ENCODE peak calls at places on chromosomes 2 and 18, in five cellular contexts. One of them, this sample, is unnamed.

GRCh38 chr2:20728114-20728758 is 61.3 kb downstream of the GDF7 start:
- DNase-seq in CD8-positive, alpha-beta T cell: no peak
- DNase-seq in ovary: peak; percentile 15
- DNase-seq in dorsolateral prefrontal cortex: no peak
- DNase-seq in right atrium auricular region: no peak
- DNase-seq in this sample: no peak

GRCh38 chr2:95345066-95345414 is 47.9 kb downstream of the KCNIP3 start:
- DNase-seq in right atrium auricular region: no peak
- DNase-seq in ovary: no peak
- DNase-seq in CD8-positive, alpha-beta T cell: no peak
- DNase-seq in dorsolateral prefrontal cortex: peak; percentile 32
- DNase-seq in this sample: no peak

GRCh38 chr2:222931659-222932058 is 70.8 kb downstream of the ACSL3 start:
- DNase-seq in dorsolateral prefrontal cortex: no peak
- DNase-seq in right atrium auricular region: no peak
- DNase-seq in ovary: no peak
- DNase-seq in CD8-positive, alpha-beta T cell: no peak
- DNase-seq in this sample: no peak

GRCh38 chr2:158024288-158024898 is 77.3 kb upstream of the UPP2 start:
- DNase-seq in CD8-positive, alpha-beta T cell: peak; percentile 66
- DNase-seq in ovary: no peak
- DNase-seq in right atrium auricular region: no peak
- DNase-seq in dorsolateral prefrontal cortex: peak; percentile 52
- DNase-seq in this sample: no peak

GRCh38 chr2:21256006-21256405 is 132.2 kb downstream of the TDRD15 start:
- DNase-seq in dorsolateral prefrontal cortex: peak; percentile 78
- DNase-seq in CD8-positive, alpha-beta T cell: no peak
- DNase-seq in ovary: no peak
- DNase-seq in right atrium auricular region: peak; percentile 73
- DNase-seq in this sample: no peak

GRCh38 chr2:71060871-71061270 is 7.6 kb upstream of the NAGK start:
- DNase-seq in CD8-positive, alpha-beta T cell: no peak
- DNase-seq in dorsolateral prefrontal cortex: peak; percentile 72
- DNase-seq in right atrium auricular region: no peak
- DNase-seq in ovary: no peak
- DNase-seq in this sample: no peak

GRCh38 chr2:231111987-231112386 is 12.9 kb downstream of the HTR2B start:
- DNase-seq in CD8-positive, alpha-beta T cell: no peak
- DNase-seq in dorsolateral prefrontal cortex: no peak
- DNase-seq in right atrium auricular region: no peak
- DNase-seq in ovary: no peak
- DNase-seq in this sample: no peak

GRCh38 chr2:188381614-188382013 is 89.9 kb downstream of the GULP1 start:
- DNase-seq in right atrium auricular region: no peak
- DNase-seq in ovary: no peak
- DNase-seq in dorsolateral prefrontal cortex: no peak
- DNase-seq in CD8-positive, alpha-beta T cell: no peak
- DNase-seq in this sample: no peak

GRCh38 chr2:72128059-72128842 is 19.4 kb downstream of the CYP26B1 start:
- DNase-seq in dorsolateral prefrontal cortex: no peak
- DNase-seq in CD8-positive, alpha-beta T cell: peak; percentile 32
- DNase-seq in ovary: no peak
- DNase-seq in right atrium auricular region: no peak
- DNase-seq in this sample: peak; percentile 43

GRCh38 chr2:129619471-129619870 is 360.0 kb upstream of the RAB6C start:
- DNase-seq in ovary: no peak
- DNase-seq in right atrium auricular region: no peak
- DNase-seq in CD8-positive, alpha-beta T cell: no peak
- DNase-seq in dorsolateral prefrontal cortex: no peak
- DNase-seq in this sample: no peak

GRCh38 chr2:41782306-41783158 is 265.3 kb upstream of the PKDCC start:
- DNase-seq in right atrium auricular region: no peak
- DNase-seq in CD8-positive, alpha-beta T cell: peak; percentile 50
- DNase-seq in ovary: no peak
- DNase-seq in dorsolateral prefrontal cortex: no peak
- DNase-seq in this sample: no peak

GRCh38 chr2:215537621-215538020 is 101.8 kb upstream of the FN1 start:
- DNase-seq in right atrium auricular region: no peak
- DNase-seq in ovary: no peak
- DNase-seq in CD8-positive, alpha-beta T cell: no peak
- DNase-seq in dorsolateral prefrontal cortex: no peak
- DNase-seq in this sample: no peak

GRCh38 chr2:55899881-55900280 is 23.7 kb downstream of the EFEMP1 start:
- DNase-seq in right atrium auricular region: no peak
- DNase-seq in CD8-positive, alpha-beta T cell: no peak
- DNase-seq in dorsolateral prefrontal cortex: no peak
- DNase-seq in ovary: no peak
- DNase-seq in this sample: no peak

GRCh38 chr2:180690611-180691010 is 289.8 kb upstream of the UBE2E3 start:
- DNase-seq in CD8-positive, alpha-beta T cell: no peak
- DNase-seq in ovary: no peak
- DNase-seq in dorsolateral prefrontal cortex: no peak
- DNase-seq in right atrium auricular region: no peak
- DNase-seq in this sample: no peak

GRCh38 chr18:62347091-62347506 is 22.0 kb downstream of the TNFRSF11A start:
- DNase-seq in dorsolateral prefrontal cortex: no peak
- DNase-seq in right atrium auricular region: no peak
- DNase-seq in ovary: no peak
- DNase-seq in CD8-positive, alpha-beta T cell: no peak
- DNase-seq in this sample: no peak

GRCh38 chr2:21676676-21677075 is 552.9 kb downstream of the TDRD15 start:
- DNase-seq in dorsolateral prefrontal cortex: no peak
- DNase-seq in CD8-positive, alpha-beta T cell: no peak
- DNase-seq in right atrium auricular region: no peak
- DNase-seq in ovary: no peak
- DNase-seq in this sample: no peak

GRCh38 chr2:8437228-8437948 is 244.5 kb upstream of the ID2 start:
- DNase-seq in ovary: no peak
- DNase-seq in CD8-positive, alpha-beta T cell: no peak
- DNase-seq in right atrium auricular region: peak; percentile 48
- DNase-seq in dorsolateral prefrontal cortex: no peak
- DNase-seq in this sample: no peak

GRCh38 chr2:234290671-234291070 is 206.2 kb downstream of the ARL4C start:
- DNase-seq in dorsolateral prefrontal cortex: no peak
- DNase-seq in CD8-positive, alpha-beta T cell: peak; percentile 88
- DNase-seq in ovary: no peak
- DNase-seq in right atrium auricular region: peak; percentile 67
- DNase-seq in this sample: no peak

GRCh38 chr2:169222665-169223064 is 139.7 kb downstream of the LRP2 start:
- DNase-seq in dorsolateral prefrontal cortex: no peak
- DNase-seq in ovary: no peak
- DNase-seq in CD8-positive, alpha-beta T cell: no peak
- DNase-seq in right atrium auricular region: no peak
- DNase-seq in this sample: no peak

GRCh38 chr2:178397002-178397605 is 53.9 kb downstream of the PRKRA start:
- DNase-seq in right atrium auricular region: no peak
- DNase-seq in ovary: no peak
- DNase-seq in dorsolateral prefrontal cortex: no peak
- DNase-seq in CD8-positive, alpha-beta T cell: no peak
- DNase-seq in this sample: no peak

GRCh38 chr2:190563109-190563508 is 28.6 kb upstream of the NEMP2 start:
- DNase-seq in dorsolateral prefrontal cortex: no peak
- DNase-seq in right atrium auricular region: no peak
- DNase-seq in CD8-positive, alpha-beta T cell: no peak
- DNase-seq in ovary: no peak
- DNase-seq in this sample: no peak

GRCh38 chr2:138942466-138942865 is 162.3 kb upstream of the NXPH2 start:
- DNase-seq in ovary: no peak
- DNase-seq in dorsolateral prefrontal cortex: no peak
- DNase-seq in right atrium auricular region: no peak
- DNase-seq in CD8-positive, alpha-beta T cell: no peak
- DNase-seq in this sample: no peak

GRCh38 chr2:224039770-224040088 is 643 bp upstream of the SERPINE2 start:
- DNase-seq in CD8-positive, alpha-beta T cell: no peak
- DNase-seq in ovary: no peak
- DNase-seq in dorsolateral prefrontal cortex: no peak
- DNase-seq in right atrium auricular region: no peak
- DNase-seq in this sample: no peak

DNA sequence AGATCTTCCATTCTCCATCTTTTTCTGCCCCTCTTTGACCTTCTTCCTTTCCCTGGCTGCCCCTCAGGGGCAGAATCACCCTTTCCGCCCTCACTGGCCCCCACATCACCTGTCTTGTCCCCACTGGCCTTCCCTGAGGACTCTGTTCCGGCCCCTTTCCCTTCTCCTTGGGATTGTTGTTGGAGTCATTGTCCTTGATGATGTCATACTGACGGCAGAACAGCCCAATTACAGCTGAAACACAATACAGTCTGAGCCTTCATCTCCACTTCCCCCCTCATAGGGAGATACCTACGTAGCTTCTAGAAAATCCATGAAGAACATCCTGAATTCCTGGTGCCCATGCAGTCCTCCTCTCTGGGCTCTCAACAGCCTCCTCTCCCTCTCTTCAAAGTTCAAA is 2.4 kb downstream of the FNDC4 start:
- DNase-seq in CD8-positive, alpha-beta T cell: no peak
- DNase-seq in right atrium auricular region: no peak
- DNase-seq in dorsolateral prefrontal cortex: no peak
- DNase-seq in ovary: no peak
- DNase-seq in this sample: no peak
- H3K27ac ChIP-seq in CD8-positive, alpha-beta T cell: no peak overlapping the region
- H3K27ac ChIP-seq in right atrium auricular region: no peak overlapping the region
- H3K27ac ChIP-seq in dorsolateral prefrontal cortex: no peak overlapping the region
- H3K27ac ChIP-seq in ovary: no peak overlapping the region
- H3K27ac ChIP-seq in this sample: peak overlapping the region; percentile 16

GRCh38 chr2:2590796-2591541 is 259.9 kb upstream of the MYT1L start:
- DNase-seq in CD8-positive, alpha-beta T cell: no peak
- DNase-seq in dorsolateral prefrontal cortex: peak; percentile 59
- DNase-seq in right atrium auricular region: peak; percentile 18
- DNase-seq in ovary: no peak
- DNase-seq in this sample: no peak
- H3K27ac ChIP-seq in CD8-positive, alpha-beta T cell: no peak overlapping the region
- H3K27ac ChIP-seq in dorsolateral prefrontal cortex: no peak overlapping the region
- H3K27ac ChIP-seq in right atrium auricular region: no peak overlapping the region
- H3K27ac ChIP-seq in ovary: no peak overlapping the region
- H3K27ac ChIP-seq in this sample: no peak overlapping the region

GRCh38 chr2:11583840-11584529 is 50.1 kb downstream of the GREB1 start:
- DNase-seq in CD8-positive, alpha-beta T cell: peak; percentile 53
- DNase-seq in ovary: peak; percentile 85
- DNase-seq in right atrium auricular region: peak; percentile 71
- DNase-seq in dorsolateral prefrontal cortex: peak; percentile 88
- DNase-seq in this sample: peak; percentile 73

GRCh38 chr2:11581129-11581796 is 47.4 kb downstream of the GREB1 start:
- DNase-seq in right atrium auricular region: no peak
- DNase-seq in ovary: no peak
- DNase-seq in CD8-positive, alpha-beta T cell: no peak
- DNase-seq in dorsolateral prefrontal cortex: no peak
- DNase-seq in this sample: no peak

GRCh38 chr2:11581797-11582525 is 48.1 kb downstream of the GREB1 start:
- DNase-seq in CD8-positive, alpha-beta T cell: no peak
- DNase-seq in right atrium auricular region: no peak
- DNase-seq in dorsolateral prefrontal cortex: no peak
- DNase-seq in ovary: peak; percentile 55
- DNase-seq in this sample: no peak

GRCh38 chr2:11583203-11583752 is 49.4 kb downstream of the GREB1 start:
- DNase-seq in CD8-positive, alpha-beta T cell: no peak
- DNase-seq in right atrium auricular region: no peak
- DNase-seq in ovary: peak; percentile 62
- DNase-seq in dorsolateral prefrontal cortex: no peak
- DNase-seq in this sample: no peak

GRCh38 chr2:11582526-11583202 is 48.8 kb downstream of the GREB1 start:
- DNase-seq in right atrium auricular region: no peak
- DNase-seq in ovary: peak; percentile 77
- DNase-seq in CD8-positive, alpha-beta T cell: peak; percentile 64
- DNase-seq in dorsolateral prefrontal cortex: peak; percentile 72
- DNase-seq in this sample: peak; percentile 80
- H3K27ac ChIP-seq in right atrium auricular region: no peak overlapping the region
- H3K27ac ChIP-seq in ovary: peak overlapping the region; percentile 68
- H3K27ac ChIP-seq in CD8-positive, alpha-beta T cell: no peak overlapping the region
- H3K27ac ChIP-seq in dorsolateral prefrontal cortex: no peak overlapping the region
- H3K27ac ChIP-seq in this sample: peak overlapping the region; percentile 91

GRCh38 chr2:219124379-219125110 is 36.1 kb downstream of the NHEJ1 start:
- DNase-seq in ovary: peak; percentile 25
- DNase-seq in dorsolateral prefrontal cortex: no peak
- DNase-seq in right atrium auricular region: no peak
- DNase-seq in CD8-positive, alpha-beta T cell: no peak
- DNase-seq in this sample: no peak
- H3K27ac ChIP-seq in ovary: no peak overlapping the region
- H3K27ac ChIP-seq in dorsolateral prefrontal cortex: no peak overlapping the region
- H3K27ac ChIP-seq in right atrium auricular region: no peak overlapping the region
- H3K27ac ChIP-seq in CD8-positive, alpha-beta T cell: no peak overlapping the region
- H3K27ac ChIP-seq in this sample: no peak overlapping the region

GRCh38 chr18:58993260-58993659 is 128.6 kb downstream of the ZNF532 start:
- DNase-seq in ovary: no peak
- DNase-seq in dorsolateral prefrontal cortex: no peak
- DNase-seq in right atrium auricular region: no peak
- DNase-seq in CD8-positive, alpha-beta T cell: no peak
- DNase-seq in this sample: no peak
- H3K27ac ChIP-seq in ovary: no peak overlapping the region
- H3K27ac ChIP-seq in dorsolateral prefrontal cortex: no peak overlapping the region
- H3K27ac ChIP-seq in right atrium auricular region: peak overlapping the region; percentile 90
- H3K27ac ChIP-seq in CD8-positive, alpha-beta T cell: no peak overlapping the region
- H3K27ac ChIP-seq in this sample: no peak overlapping the region

This sample was measured in breast epithelium.